ENCODE peak calls at places on chromosome X, in ten cellular contexts. One of them, this sample, is unnamed.

GRCh38 chrX:130246084-130246483 is 22.6 kb downstream of the ZNF280C start:
- DNase-seq in brain microvascular endothelial cell: no peak
- DNase-seq in pancreas: no peak
- DNase-seq in astrocyte of the spinal cord: no peak
- DNase-seq in A549: no peak
- DNase-seq in fibroblast of mammary gland: no peak
- DNase-seq in neural crest cell: no peak
- DNase-seq in upper lobe of right lung: no peak
- DNase-seq in left ventricle myocardium inferior: no peak
- DNase-seq in MM.1S: no peak
- DNase-seq in this sample: no peak

GRCh38 chrX:132669142-132669541 is 180.3 kb upstream of the MBNL3 start:
- DNase-seq in neural crest cell: no peak
- DNase-seq in brain microvascular endothelial cell: no peak
- DNase-seq in upper lobe of right lung: no peak
- DNase-seq in A549: no peak
- DNase-seq in astrocyte of the spinal cord: no peak
- DNase-seq in MM.1S: no peak
- DNase-seq in fibroblast of mammary gland: no peak
- DNase-seq in left ventricle myocardium inferior: no peak
- DNase-seq in pancreas: no peak
- DNase-seq in this sample: no peak

GRCh38 chrX:129529685-129530281 is 6.5 kb upstream of the SMARCA1 start:
- DNase-seq in astrocyte of the spinal cord: peak
- DNase-seq in left ventricle myocardium inferior: no peak
- DNase-seq in MM.1S: no peak
- DNase-seq in neural crest cell: no peak
- DNase-seq in A549: no peak
- DNase-seq in pancreas: no peak
- DNase-seq in fibroblast of mammary gland: peak
- DNase-seq in brain microvascular endothelial cell: no peak
- DNase-seq in upper lobe of right lung: no peak
- DNase-seq in this sample: peak

GRCh38 chrX:81336455-81337144 is 134.7 kb downstream of the SH3BGRL start:
- DNase-seq in MM.1S: no peak
- DNase-seq in A549: no peak
- DNase-seq in fibroblast of mammary gland: no peak
- DNase-seq in upper lobe of right lung: no peak
- DNase-seq in neural crest cell: no peak
- DNase-seq in pancreas: no peak
- DNase-seq in astrocyte of the spinal cord: peak
- DNase-seq in left ventricle myocardium inferior: no peak
- DNase-seq in brain microvascular endothelial cell: no peak
- DNase-seq in this sample: no peak

GRCh38 chrX:8684201-8684600 is 47.7 kb downstream of the ANOS1 start:
- DNase-seq in A549: no peak
- DNase-seq in neural crest cell: no peak
- DNase-seq in brain microvascular endothelial cell: no peak
- DNase-seq in fibroblast of mammary gland: no peak
- DNase-seq in MM.1S: no peak
- DNase-seq in upper lobe of right lung: no peak
- DNase-seq in left ventricle myocardium inferior: no peak
- DNase-seq in pancreas: no peak
- DNase-seq in astrocyte of the spinal cord: no peak
- DNase-seq in this sample: no peak

GRCh38 chrX:97057349-97057909 is 173.7 kb downstream of the RPA4 start:
- DNase-seq in astrocyte of the spinal cord: no peak
- DNase-seq in brain microvascular endothelial cell: no peak
- DNase-seq in A549: no peak
- DNase-seq in pancreas: no peak
- DNase-seq in MM.1S: no peak
- DNase-seq in upper lobe of right lung: no peak
- DNase-seq in neural crest cell: no peak
- DNase-seq in fibroblast of mammary gland: no peak
- DNase-seq in left ventricle myocardium inferior: no peak
- DNase-seq in this sample: no peak

GRCh38 chrX:50988649-50989048 is 78.1 kb downstream of the BMP15 start:
- DNase-seq in upper lobe of right lung: no peak
- DNase-seq in MM.1S: peak
- DNase-seq in astrocyte of the spinal cord: peak
- DNase-seq in neural crest cell: peak
- DNase-seq in brain microvascular endothelial cell: peak
- DNase-seq in A549: peak
- DNase-seq in fibroblast of mammary gland: peak
- DNase-seq in pancreas: peak
- DNase-seq in left ventricle myocardium inferior: no peak
- DNase-seq in this sample: peak

GRCh38 chrX:21691512-21692018 is 33.4 kb upstream of the KLHL34 start:
- DNase-seq in astrocyte of the spinal cord: no peak
- DNase-seq in fibroblast of mammary gland: peak
- DNase-seq in brain microvascular endothelial cell: no peak
- DNase-seq in upper lobe of right lung: no peak
- DNase-seq in A549: no peak
- DNase-seq in left ventricle myocardium inferior: no peak
- DNase-seq in pancreas: no peak
- DNase-seq in neural crest cell: no peak
- DNase-seq in MM.1S: no peak
- DNase-seq in this sample: no peak

GRCh38 chrX:42127563-42127962 is 204.2 kb upstream of the CASK start:
- DNase-seq in astrocyte of the spinal cord: no peak
- DNase-seq in neural crest cell: no peak
- DNase-seq in pancreas: no peak
- DNase-seq in brain microvascular endothelial cell: no peak
- DNase-seq in left ventricle myocardium inferior: no peak
- DNase-seq in upper lobe of right lung: no peak
- DNase-seq in MM.1S: no peak
- DNase-seq in fibroblast of mammary gland: no peak
- DNase-seq in A549: no peak
- DNase-seq in this sample: no peak

GRCh38 chrX:19097553-19097952 is 24.7 kb downstream of the ADGRG2 start:
- DNase-seq in brain microvascular endothelial cell: no peak
- DNase-seq in fibroblast of mammary gland: no peak
- DNase-seq in left ventricle myocardium inferior: no peak
- DNase-seq in neural crest cell: no peak
- DNase-seq in pancreas: no peak
- DNase-seq in astrocyte of the spinal cord: no peak
- DNase-seq in upper lobe of right lung: no peak
- DNase-seq in MM.1S: no peak
- DNase-seq in A549: no peak
- DNase-seq in this sample: no peak

GRCh38 chrX:39440734-39441305 is 639.6 kb downstream of the MID1IP1 start:
- DNase-seq in pancreas: no peak
- DNase-seq in upper lobe of right lung: no peak
- DNase-seq in astrocyte of the spinal cord: no peak
- DNase-seq in neural crest cell: no peak
- DNase-seq in left ventricle myocardium inferior: no peak
- DNase-seq in fibroblast of mammary gland: no peak
- DNase-seq in brain microvascular endothelial cell: no peak
- DNase-seq in MM.1S: peak
- DNase-seq in A549: no peak
- DNase-seq in this sample: no peak

GRCh38 chrX:110268875-110269274 is 49.0 kb downstream of the AMMECR1 start:
- DNase-seq in upper lobe of right lung: no peak
- DNase-seq in left ventricle myocardium inferior: no peak
- DNase-seq in fibroblast of mammary gland: no peak
- DNase-seq in MM.1S: no peak
- DNase-seq in neural crest cell: no peak
- DNase-seq in A549: no peak
- DNase-seq in pancreas: no peak
- DNase-seq in brain microvascular endothelial cell: no peak
- DNase-seq in astrocyte of the spinal cord: no peak
- DNase-seq in this sample: no peak

GRCh38 chrX:40471965-40472648 is 108.7 kb upstream of the ATP6AP2 start:
- DNase-seq in upper lobe of right lung: peak
- DNase-seq in pancreas: peak
- DNase-seq in fibroblast of mammary gland: peak
- DNase-seq in neural crest cell: no peak
- DNase-seq in astrocyte of the spinal cord: peak
- DNase-seq in MM.1S: peak
- DNase-seq in brain microvascular endothelial cell: peak
- DNase-seq in left ventricle myocardium inferior: no peak
- DNase-seq in A549: no peak
- DNase-seq in this sample: peak

GRCh38 chrX:97638621-97639020 is 754.9 kb downstream of the RPA4 start:
- DNase-seq in upper lobe of right lung: no peak
- DNase-seq in brain microvascular endothelial cell: no peak
- DNase-seq in pancreas: no peak
- DNase-seq in A549: no peak
- DNase-seq in astrocyte of the spinal cord: no peak
- DNase-seq in neural crest cell: no peak
- DNase-seq in left ventricle myocardium inferior: no peak
- DNase-seq in fibroblast of mammary gland: no peak
- DNase-seq in MM.1S: no peak
- DNase-seq in this sample: no peak

DNA sequence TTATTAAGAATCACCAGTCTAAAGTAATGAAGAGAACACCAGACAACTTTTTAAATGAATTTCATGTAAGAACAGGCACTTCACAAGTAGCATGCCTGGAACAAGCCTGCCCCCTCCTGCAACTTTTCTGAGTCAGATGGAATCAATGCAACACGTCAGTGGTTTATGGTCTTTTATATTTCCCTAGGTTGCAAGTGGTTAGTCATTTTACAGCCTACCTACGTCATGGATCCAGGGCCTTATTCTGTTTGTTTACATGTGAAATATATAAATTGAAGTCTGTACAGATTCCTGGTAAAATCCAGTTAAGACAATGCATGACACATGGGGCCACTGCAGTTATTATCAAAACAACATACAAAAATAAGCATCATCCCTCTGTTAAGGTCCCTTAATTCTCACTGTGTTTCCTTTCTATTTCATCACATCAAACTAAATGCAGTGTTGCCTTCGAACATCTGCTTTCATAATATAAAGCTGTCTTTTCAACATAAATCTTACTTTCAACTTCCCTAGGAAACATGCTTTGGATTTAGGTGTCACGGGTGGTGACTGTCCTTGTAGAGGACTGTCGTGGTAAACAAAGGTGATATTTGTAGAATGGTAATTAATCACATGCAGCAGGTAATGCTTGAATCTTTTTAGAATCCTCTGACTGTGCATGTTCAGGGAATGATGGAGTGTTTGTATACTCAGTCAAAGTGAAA is 309.3 kb downstream of the FRMPD4 start:
- DNase-seq in neural crest cell: no peak
- DNase-seq in left ventricle myocardium inferior: no peak
- DNase-seq in astrocyte of the spinal cord: peak
- DNase-seq in upper lobe of right lung: no peak
- DNase-seq in fibroblast of mammary gland: peak
- DNase-seq in brain microvascular endothelial cell: peak
- DNase-seq in A549: no peak
- DNase-seq in pancreas: no peak
- DNase-seq in MM.1S: no peak
- DNase-seq in this sample: peak
- TF ChIP-seq CTCF in neural crest cell: no peak
- TF ChIP-seq CTCF in left ventricle myocardium inferior: peak
- TF ChIP-seq CTCF in astrocyte of the spinal cord: peak
- TF ChIP-seq CTCF in upper lobe of right lung: no peak
- TF ChIP-seq CTCF in fibroblast of mammary gland: peak
- TF ChIP-seq CTCF in brain microvascular endothelial cell: no peak
- TF ChIP-seq CTCF in A549: no peak
- TF ChIP-seq CTCF in pancreas: no peak
- TF ChIP-seq CTCF in MM.1S: no peak
- TF ChIP-seq CTCF in this sample: peak

GRCh38 chrX:153643431-153644351 is 3.3 kb upstream of the DUSP9 start:
- DNase-seq in brain microvascular endothelial cell: no peak
- DNase-seq in MM.1S: no peak
- DNase-seq in pancreas: no peak
- DNase-seq in upper lobe of right lung: peak
- DNase-seq in left ventricle myocardium inferior: no peak
- DNase-seq in astrocyte of the spinal cord: no peak
- DNase-seq in A549: peak
- DNase-seq in neural crest cell: no peak
- DNase-seq in fibroblast of mammary gland: no peak
- DNase-seq in this sample: peak
- TF ChIP-seq CTCF in brain microvascular endothelial cell: no peak
- TF ChIP-seq CTCF in MM.1S: no peak
- TF ChIP-seq CTCF in pancreas: no peak
- TF ChIP-seq CTCF in upper lobe of right lung: no peak
- TF ChIP-seq CTCF in left ventricle myocardium inferior: peak
- TF ChIP-seq CTCF in astrocyte of the spinal cord: no peak
- TF ChIP-seq CTCF in A549: peak
- TF ChIP-seq CTCF in neural crest cell: peak
- TF ChIP-seq CTCF in fibroblast of mammary gland: no peak
- TF ChIP-seq CTCF in this sample: no peak

DNA sequence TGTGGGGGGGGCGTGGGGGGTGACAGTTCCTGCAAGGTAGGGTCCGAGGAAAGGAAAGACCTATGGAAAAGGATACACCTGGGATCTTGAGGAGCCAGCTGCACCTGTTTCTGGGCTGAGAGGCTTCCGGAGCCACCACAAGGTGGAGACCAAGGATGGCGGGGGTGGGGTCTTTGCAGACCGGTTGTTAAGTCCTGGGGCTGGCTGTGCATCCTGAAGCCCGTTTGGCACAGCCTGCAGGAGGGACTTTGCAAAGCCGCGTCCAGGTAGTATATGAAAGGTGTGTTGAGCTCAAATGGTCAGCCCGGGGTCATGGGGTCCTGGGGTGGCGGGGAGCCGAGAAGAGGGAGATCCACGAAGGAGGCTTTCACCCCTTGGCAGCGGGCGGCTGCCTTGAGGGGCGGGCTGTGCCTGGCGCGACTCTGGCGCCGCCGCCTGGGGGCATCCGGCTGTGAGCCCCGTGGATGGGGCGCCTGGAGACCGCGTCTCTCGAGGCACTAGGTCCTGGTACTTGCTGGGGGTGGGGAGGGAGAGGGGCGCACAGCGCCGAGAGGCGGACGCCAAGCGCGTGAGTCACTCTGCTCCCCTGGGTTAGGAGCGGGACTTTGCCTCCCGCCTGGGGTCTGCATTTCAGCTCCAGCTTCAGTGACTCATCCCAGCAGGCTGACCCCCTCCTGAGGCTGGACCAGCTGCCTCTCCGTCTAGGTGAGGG is 58.2 kb upstream of the DYNLT3 start:
- DNase-seq in upper lobe of right lung: no peak
- DNase-seq in neural crest cell: peak
- DNase-seq in MM.1S: no peak
- DNase-seq in astrocyte of the spinal cord: peak
- DNase-seq in pancreas: peak
- DNase-seq in left ventricle myocardium inferior: no peak
- DNase-seq in A549: peak
- DNase-seq in fibroblast of mammary gland: peak
- DNase-seq in brain microvascular endothelial cell: peak
- DNase-seq in this sample: no peak
- TF ChIP-seq CTCF in upper lobe of right lung: no peak
- TF ChIP-seq CTCF in neural crest cell: no peak
- TF ChIP-seq CTCF in MM.1S: peak
- TF ChIP-seq CTCF in astrocyte of the spinal cord: peak
- TF ChIP-seq CTCF in pancreas: no peak
- TF ChIP-seq CTCF in left ventricle myocardium inferior: peak
- TF ChIP-seq CTCF in A549: peak
- TF ChIP-seq CTCF in fibroblast of mammary gland: no peak
- TF ChIP-seq CTCF in brain microvascular endothelial cell: peak
- TF ChIP-seq CTCF in this sample: no peak

GRCh38 chrX:74085642-74086236 is 218.2 kb upstream of the ZCCHC13 start:
- DNase-seq in left ventricle myocardium inferior: no peak
- DNase-seq in brain microvascular endothelial cell: no peak
- DNase-seq in A549: no peak
- DNase-seq in neural crest cell: no peak
- DNase-seq in astrocyte of the spinal cord: no peak
- DNase-seq in MM.1S: no peak
- DNase-seq in fibroblast of mammary gland: no peak
- DNase-seq in upper lobe of right lung: no peak
- DNase-seq in pancreas: no peak
- DNase-seq in this sample: no peak

GRCh38 chrX:74080165-74080564 is 223.8 kb upstream of the ZCCHC13 start:
- DNase-seq in pancreas: no peak
- DNase-seq in neural crest cell: no peak
- DNase-seq in A549: no peak
- DNase-seq in left ventricle myocardium inferior: no peak
- DNase-seq in fibroblast of mammary gland: peak
- DNase-seq in brain microvascular endothelial cell: no peak
- DNase-seq in MM.1S: no peak
- DNase-seq in astrocyte of the spinal cord: no peak
- DNase-seq in upper lobe of right lung: no peak
- DNase-seq in this sample: no peak
- TF ChIP-seq CTCF in pancreas: no peak
- TF ChIP-seq CTCF in neural crest cell: no peak
- TF ChIP-seq CTCF in A549: no peak
- TF ChIP-seq CTCF in left ventricle myocardium inferior: no peak
- TF ChIP-seq CTCF in fibroblast of mammary gland: no peak
- TF ChIP-seq CTCF in brain microvascular endothelial cell: no peak
- TF ChIP-seq CTCF in MM.1S: no peak
- TF ChIP-seq CTCF in astrocyte of the spinal cord: no peak
- TF ChIP-seq CTCF in upper lobe of right lung: no peak
- TF ChIP-seq CTCF in this sample: no peak